ENCODE peak calls at places on chromosomes 12 and 14, in five cellular contexts. J is tibial artery, B is IMR-90, L is mucosa of descending colon, Q is prostate gland. E is an unnamed sample.

GRCh38 chr14:22319526-22320352 is 269.3 kb downstream of the DAD1 start:
- DNase-seq in Q (peak), J (peak), B (peak), L (peak), E (peak)

GRCh38 chr12:25682421-25682820 is 129.3 kb upstream of the LMNTD1 start:
- DNase-seq in Q (no peak), B (peak), J (no peak), L (no peak), E (no peak)

GRCh38 chr14:101862711-101863110 is 101.2 kb downstream of the PPP2R5C start:
- DNase-seq in B (no peak), J (no peak), L (no peak), Q (no peak), E (no peak)

GRCh38 chr14:105163040-105163742 is 5.4 kb downstream of the JAG2 start:
- DNase-seq in B (no peak), J (no peak), L (no peak), Q (no peak), E (no peak)

GRCh38 chr12:54529581-54529980 is 19.8 kb upstream of the PDE1B start:
- DNase-seq in Q (no peak), J (no peak), L (no peak), B (no peak), E (no peak)

GRCh38 chr12:106657499-106657898 is 74.7 kb downstream of the RFX4 start:
- DNase-seq in J (no peak), L (no peak), B (no peak), Q (no peak), E (no peak)

GRCh38 chr14:52951730-52952481 is 1.1 kb upstream of the FERMT2 start:
- DNase-seq in Q (peak), J (peak), B (peak), L (peak), E (peak)

GRCh38 chr14:105505101-105505500 is 14.1 kb downstream of the TEDC1 start:
- DNase-seq in L (no peak), B (no peak), J (peak), Q (no peak), E (no peak)

GRCh38 chr12:57838594-57839302 is 7.8 kb downstream of the CTDSP2 start:
- DNase-seq in B (peak), Q (no peak), L (no peak), J (no peak), E (peak)

GRCh38 chr12:96094201-96094600 is 58.8 kb upstream of the LTA4H start:
- DNase-seq in L (peak), B (no peak), J (no peak), Q (no peak), E (no peak)

GRCh38 chr14:84807673-84808072 is 722.3 kb upstream of the FLRT2 start:
- DNase-seq in B (no peak), Q (no peak), L (no peak), J (no peak), E (no peak)

GRCh38 chr12:53999596-54000104 is 311 bp upstream of the HOXC9 start:
- DNase-seq in J (peak), Q (no peak), B (peak), L (no peak), E (peak)

GRCh38 chr14:86153480-86153879 is 623.5 kb downstream of the FLRT2 start:
- DNase-seq in J (no peak), B (no peak), L (no peak), Q (no peak), E (no peak)

GRCh38 chr14:60734465-60735242 is at the start of gene MNAT1:
- DNase-seq in L (peak), B (peak), Q (peak), J (peak), E (peak)

GRCh38 chr12:57811028-57811755 is 7.3 kb downstream of the AVIL start:
- DNase-seq in J (peak), L (no peak), B (no peak), Q (no peak), E (no peak)

GRCh38 chr12:121673013-121673441 is 3.6 kb upstream of the MORN3 start:
- DNase-seq in B (no peak), J (no peak), Q (peak), L (peak), E (no peak)

GRCh38 chr12:80707830-80708534 is 548 bp downstream of the MYF6 start:
- DNase-seq in L (no peak), Q (no peak), J (no peak), B (no peak), E (no peak)

GRCh38 chr12:89345830-89346740 is 6.2 kb downstream of the DUSP6 start:
- DNase-seq in L (peak), Q (no peak), J (peak), B (peak), E (peak)

GRCh38 chr14:97251423-97252155 is 454.4 kb downstream of the VRK1 start:
- DNase-seq in J (no peak), L (no peak), Q (no peak), B (no peak), E (no peak)

GRCh38 chr12:54526800-54527630 is 22.4 kb upstream of the PDE1B start:
- DNase-seq in J (no peak), L (peak), Q (no peak), B (peak), E (peak)

GRCh38 chr12:124296295-124296915 is 1.5 kb downstream of the RFLNA start:
- DNase-seq in B (no peak), L (peak), Q (no peak), J (no peak), E (no peak)

GRCh38 chr12:20150835-20151234 is 217.5 kb upstream of the PDE3A start:
- DNase-seq in B (no peak), L (peak), J (no peak), Q (no peak), E (peak)

GRCh38 chr14:102462391-102462790 is 47.2 kb downstream of the ANKRD9 start:
- DNase-seq in L (no peak), Q (no peak), J (no peak), B (peak), E (no peak)

GRCh38 chr14:25833341-25834121 is 764.3 kb downstream of the NOVA1 start:
- DNase-seq in J (no peak), L (peak), B (no peak), Q (peak), E (peak)

GRCh38 chr12:52080403-52081201 is 1.1 kb downstream of the SMIM41 start:
- DNase-seq in Q (no peak), J (no peak), L (no peak), B (no peak), E (no peak)

GRCh38 chr12:50642755-50643154 is 121.1 kb upstream of the ATF1 start:
- DNase-seq in J (no peak), Q (peak), B (no peak), L (no peak), E (no peak)

GRCh38 chr14:103315368-103315911 is 18.6 kb upstream of the EIF5 start:
- DNase-seq in L (peak), B (peak), J (no peak), Q (peak), E (peak)

GRCh38 chr12:21823581-21823980 is 49.1 kb upstream of the KCNJ8 start:
- DNase-seq in J (peak), L (no peak), B (no peak), Q (no peak), E (no peak)

GRCh38 chr12:108367436-108367835 is 28.3 kb upstream of the CMKLR1 start:
- DNase-seq in Q (no peak), B (no peak), L (no peak), J (peak), E (peak)

GRCh38 chr14:64364907-64365306 is 23.2 kb upstream of the MTHFD1 start:
- DNase-seq in L (no peak), B (peak), J (no peak), Q (no peak), E (peak)

GRCh38 chr12:47819902-47820630 is at the start of gene HDAC7:
- DNase-seq in B (peak), Q (peak), J (peak), L (peak), E (peak)

GRCh38 chr14:36996133-36996856 is 176.1 kb downstream of the SLC25A21 start:
- DNase-seq in Q (no peak), B (peak), L (no peak), J (no peak), E (peak)

GRCh38 chr12:54398995-54399793 is 14.7 kb upstream of the ZNF385A start:
- DNase-seq in Q (peak), L (peak), B (peak), J (peak), E (peak)

GRCh38 chr12:20450591-20450990 is 82.3 kb downstream of the PDE3A start:
- DNase-seq in B (no peak), L (no peak), Q (no peak), J (no peak), E (no peak)

DNA sequence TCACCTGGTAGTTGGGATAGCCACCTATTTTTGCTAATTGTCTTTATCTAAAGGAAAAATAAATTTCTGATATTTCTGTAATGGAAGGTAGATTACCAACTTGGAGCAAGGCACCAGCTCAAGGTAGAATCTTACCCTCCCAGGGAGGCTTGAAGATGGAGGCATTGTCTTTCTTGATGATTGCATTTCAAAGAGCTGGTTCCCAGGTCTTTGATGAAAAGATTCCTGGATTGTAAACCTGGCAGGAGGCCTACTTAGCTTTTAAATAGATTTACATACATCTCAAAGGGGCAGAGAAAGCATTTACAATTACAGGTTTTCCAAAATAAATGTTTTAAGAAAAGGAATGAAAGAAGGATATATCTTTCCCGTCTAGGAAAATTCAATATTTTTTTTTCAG is 729.2 kb downstream of the LRFN5 start:
- DNase-seq in L (no peak), Q (no peak), J (no peak), B (no peak), E (no peak)
- H3K4me3 ChIP-seq in L (no peak), Q (no peak), J (no peak), B (no peak), E (no peak)

DNA sequence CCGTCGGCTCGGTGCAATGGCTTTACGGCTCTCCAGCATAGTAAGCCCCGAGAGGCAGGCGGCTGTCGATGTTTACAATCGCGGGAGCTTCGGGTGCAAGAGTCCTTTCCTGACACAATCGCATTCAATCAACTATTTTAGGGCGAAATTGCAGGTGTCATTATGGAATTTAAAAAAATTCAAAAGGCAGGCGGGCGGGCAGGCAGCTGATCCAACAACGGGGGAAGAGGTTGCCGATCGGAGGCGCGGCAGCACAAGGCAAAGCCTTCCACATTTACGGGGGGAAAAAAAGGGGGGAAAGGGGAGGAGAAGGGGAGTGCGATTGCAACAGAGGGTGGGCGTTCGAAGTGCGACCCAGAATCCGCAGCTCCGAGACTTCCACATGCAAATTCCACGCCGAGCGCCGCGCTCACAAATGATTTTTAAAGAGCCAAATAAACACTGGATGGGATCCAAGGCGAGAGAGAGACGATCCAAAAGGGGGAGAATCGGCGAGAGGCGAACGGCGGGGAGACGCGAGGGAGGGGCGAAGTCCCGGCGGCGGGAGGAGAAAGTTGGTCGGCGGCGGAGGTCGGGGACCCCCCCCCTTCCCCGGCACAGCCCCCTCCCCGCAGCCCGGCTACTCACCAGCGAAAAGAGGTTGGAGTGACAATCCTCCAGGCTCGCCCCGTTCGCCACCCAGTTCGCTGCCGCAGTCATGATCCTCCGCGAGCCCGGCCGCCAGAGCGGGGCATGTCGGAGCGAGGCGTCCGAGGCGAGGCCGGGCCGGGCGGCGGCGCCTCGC is 868 bp downstream of the MED13L start:
- DNase-seq in L (peak), B (peak), Q (peak), J (peak), E (peak)
- TF ChIP-seq CTCF in L (no peak), B (peak), Q (no peak), J (no peak), E (peak)

DNA sequence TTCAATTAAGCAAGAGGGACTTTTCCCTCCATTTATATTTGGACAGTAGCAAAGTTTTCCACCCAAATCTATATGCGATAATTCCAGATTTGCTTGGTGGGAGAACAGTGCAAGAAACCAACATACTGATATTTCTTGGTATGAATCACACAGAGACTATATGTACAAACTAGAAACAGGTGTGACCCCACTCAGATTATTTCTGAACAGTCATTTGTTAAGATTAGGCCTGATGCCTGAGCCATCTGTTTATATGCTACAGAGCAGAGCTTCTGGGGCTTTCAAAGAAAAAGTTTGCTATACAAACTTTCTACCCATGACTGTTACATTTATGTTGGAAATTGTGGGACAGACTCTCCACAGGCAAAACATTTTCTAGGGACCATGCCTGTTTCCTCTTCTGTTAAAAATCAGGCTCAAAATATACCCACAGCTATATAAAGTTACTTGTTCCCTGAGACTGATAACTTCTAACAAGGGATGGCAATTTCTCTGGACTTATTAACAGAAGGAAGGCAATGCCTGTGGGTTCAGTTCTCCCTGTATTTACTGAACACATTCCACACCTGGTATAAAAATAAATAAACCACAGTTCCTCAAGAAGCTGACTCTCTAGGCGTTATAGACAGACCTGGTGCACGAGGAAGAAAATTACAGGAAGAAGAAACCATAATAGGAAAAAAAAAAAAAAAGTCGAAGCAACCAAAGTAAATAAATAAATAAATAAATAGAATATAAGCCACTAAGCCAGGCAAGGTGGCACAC is 8.0 kb downstream of the PTPN21 start:
- DNase-seq in L (no peak), J (no peak), B (peak), Q (no peak), E (no peak)
- H3K4me3 ChIP-seq in L (no peak), J (no peak), B (no peak), Q (no peak), E (no peak)

DNA sequence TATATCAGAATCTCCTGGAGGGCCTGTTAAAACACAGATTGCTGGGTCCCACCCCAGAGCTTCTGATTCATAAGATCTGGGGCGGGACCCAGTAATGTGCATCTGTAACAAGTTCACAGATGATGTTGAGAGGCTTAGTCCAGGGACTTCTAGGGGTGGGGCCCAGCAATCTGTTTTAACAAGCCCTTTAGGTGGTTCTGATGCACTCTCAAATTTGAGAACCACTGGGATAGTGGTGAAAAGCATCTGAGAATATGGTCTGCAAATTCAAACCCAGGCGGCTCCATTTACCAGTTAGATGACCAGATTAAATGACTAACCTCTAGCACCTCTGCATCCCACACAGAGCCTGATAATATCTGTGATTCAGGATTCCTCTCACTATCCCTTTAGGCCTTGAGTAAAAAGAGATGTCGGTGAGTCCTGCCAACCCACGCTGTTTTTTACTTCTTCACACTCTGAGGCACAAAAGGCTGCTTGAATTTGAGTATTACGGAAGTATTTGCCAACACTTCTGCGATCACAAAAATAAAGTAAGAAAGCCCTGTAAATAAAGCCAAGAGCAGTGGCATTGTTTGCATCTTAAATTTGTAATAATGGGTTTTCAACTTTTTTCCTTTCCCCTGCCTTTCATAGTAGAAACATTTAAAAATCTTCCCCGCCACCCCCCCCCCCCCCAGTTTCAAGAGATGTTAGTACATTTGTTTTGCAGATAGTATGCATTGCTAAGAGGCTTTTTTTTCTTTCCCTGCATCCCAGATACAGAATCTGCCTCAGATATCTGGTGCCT is 1.8 kb upstream of the FRS2 start:
- DNase-seq in B (no peak), J (no peak), Q (no peak), L (no peak), E (no peak)
- TF ChIP-seq CTCF in B (no peak), J (no peak), Q (no peak), L (no peak), E (no peak)

DNA sequence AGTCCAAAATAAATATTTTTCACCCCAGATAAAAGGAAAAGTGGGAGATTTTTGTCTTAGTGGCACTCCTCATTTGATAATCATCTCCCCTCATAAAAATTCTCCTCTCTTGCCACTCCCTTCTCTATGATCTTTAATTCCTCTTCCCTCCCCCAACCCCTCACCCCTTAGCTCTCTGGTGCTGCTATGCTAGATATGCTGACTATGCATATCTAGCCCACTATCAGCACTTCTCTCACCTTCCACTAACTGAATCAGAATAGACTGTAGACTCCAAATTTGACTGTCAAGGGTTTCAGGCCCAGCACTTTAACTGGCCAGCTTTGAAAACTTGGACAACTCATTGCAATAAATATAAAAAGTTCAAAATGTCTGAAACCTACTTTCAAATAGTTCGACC is 254.2 kb downstream of the ETNK1 start:
- DNase-seq in L (no peak), J (no peak), B (no peak), Q (no peak), E (no peak)
- H3K4me3 ChIP-seq in L (no peak), J (no peak), B (no peak), Q (no peak), E (no peak)

GRCh38 chr12:92218394-92219077 is 72.9 kb upstream of the BTG1 start:
- DNase-seq in B (no peak), L (no peak), Q (no peak), J (no peak), E (peak)

GRCh38 chr12:92216092-92216491 is 70.4 kb upstream of the BTG1 start:
- DNase-seq in J (no peak), L (no peak), B (no peak), Q (no peak), E (peak)

GRCh38 chr12:92210062-92210461 is 64.4 kb upstream of the BTG1 start:
- DNase-seq in Q (no peak), B (no peak), L (no peak), J (no peak), E (no peak)

GRCh38 chr12:92215358-92215757 is 69.7 kb upstream of the BTG1 start:
- DNase-seq in J (no peak), B (no peak), Q (no peak), L (no peak), E (no peak)
- TF ChIP-seq CTCF in J (no peak), B (no peak), Q (no peak), L (no peak), E (no peak)

GRCh38 chr12:46364777-46365580 is 7.6 kb downstream of the SLC38A2 start:
- DNase-seq in Q (peak), B (peak), J (no peak), L (peak), E (peak)

GRCh38 chr12:46367351-46368029 is 5.1 kb downstream of the SLC38A2 start:
- DNase-seq in B (no peak), Q (no peak), L (no peak), J (no peak), E (peak)

GRCh38 chr12:46368138-46368537 is 4.4 kb downstream of the SLC38A2 start:
- DNase-seq in L (no peak), B (no peak), J (no peak), Q (no peak), E (peak)

GRCh38 chr12:46365951-46366379 is 6.6 kb downstream of the SLC38A2 start:
- DNase-seq in Q (no peak), J (no peak), B (no peak), L (no peak), E (peak)

GRCh38 chr12:46366771-46367170 is 5.8 kb downstream of the SLC38A2 start:
- DNase-seq in B (no peak), L (no peak), Q (no peak), J (no peak), E (peak)
- H3K4me3 ChIP-seq in B (peak), L (no peak), Q (no peak), J (peak), E (peak)

GRCh38 chr14:100122481-100123215 is 36.8 kb downstream of the DEGS2 start:
- DNase-seq in B (no peak), L (peak), J (no peak), Q (no peak), E (no peak)
- TF ChIP-seq CTCF in B (no peak), L (no peak), J (no peak), Q (no peak), E (no peak)

GRCh38 chr14:54695196-54695595 is 128.3 kb downstream of the SAMD4A start:
- DNase-seq in Q (no peak), B (no peak), J (no peak), L (no peak), E (no peak)
- H3K4me3 ChIP-seq in Q (no peak), B (no peak), J (no peak), L (no peak), E (no peak)